ENCODE peak calls at places on chromosome 12, in six cellular contexts. S is T-helper 9 cell; U is osteocyte; V is Calu3; X is A549; G is stimulated activated naive CD8-positive, alpha-beta T cell treated with anti-CD3 and anti-CD28 coated beads, Interleukin-15, Interleukin-2, amounts not matched to agents 100 U/mL and 50 U/mL, for 24 hours. O is an unnamed sample.
A peak's percentile ranks its signal among the peaks of the same experiment; 100 is the strongest.

GRCh38 chr12:75087656-75088055 is 122.0 kb downstream of the KCNC2 start:
- DNase-seq in G (no peak), X (peak; percentile 25), S (no peak), V (peak; percentile 20), U (no peak), O (no peak)

GRCh38 chr12:75236206-75236605 is 26.6 kb upstream of the KCNC2 start:
- DNase-seq in G (no peak), U (no peak), S (no peak), V (no peak), X (no peak), O (no peak)

GRCh38 chr12:998020-998874 is 7.2 kb downstream of the ERC1 start:
- DNase-seq in S (no peak), G (no peak), X (no peak), U (no peak), V (no peak), O (no peak)

GRCh38 chr12:53985900-53986685 is 1.1 kb downstream of the HOXC10 start:
- DNase-seq in X (no peak), G (no peak), S (no peak), U (no peak), V (peak; percentile 51), O (no peak)

GRCh38 chr12:48671231-48671856 is 10.7 kb downstream of the KANSL2 start:
- DNase-seq in S (no peak), U (no peak), X (no peak), V (no peak), G (no peak), O (no peak)

GRCh38 chr12:13223176-13223806 is 26.8 kb downstream of the EMP1 start:
- DNase-seq in S (no peak), V (no peak), U (no peak), X (peak; percentile 86), G (no peak), O (no peak)

GRCh38 chr12:132723015-132723763 is 12.5 kb downstream of the PGAM5 start:
- DNase-seq in X (no peak), S (no peak), U (no peak), V (no peak), G (no peak), O (no peak)

GRCh38 chr12:70757830-70758493 is 120.7 kb upstream of the PTPRB start:
- DNase-seq in S (no peak), U (no peak), V (no peak), X (no peak), G (no peak), O (no peak)

GRCh38 chr12:130456375-130457199 is 118.9 kb downstream of the PIWIL1 start:
- DNase-seq in S (no peak), V (no peak), G (no peak), U (no peak), X (no peak), O (peak; percentile 59)

GRCh38 chr12:42091769-42092168 is 52.9 kb downstream of the GXYLT1 start:
- DNase-seq in X (no peak), G (no peak), S (no peak), U (no peak), V (no peak), O (no peak)

GRCh38 chr12:64256166-64256800 is 34.2 kb upstream of the KICS2 start:
- DNase-seq in V (peak; percentile 24), X (peak; percentile 65), S (no peak), U (no peak), G (no peak), O (no peak)

GRCh38 chr12:11906284-11906935 is 164.3 kb upstream of the BCL2L14 start:
- DNase-seq in X (no peak), V (no peak), S (no peak), U (no peak), G (no peak), O (no peak)

O was measured in Right ventricle myocardium inferior.